ENCODE peak calls at places on chromosomes 13 and 19, in eight cellular contexts. One of them, this sample, is unnamed.

GRCh38 chr13:70960841-70961443 is 852.7 kb upstream of the KLHL1 start:
- DNase-seq in activated naive CD4-positive, alpha-beta T cell treated with anti-CD3 and anti-CD28 coated beads, Interleukin-2, amount 10 ng/mL, durations not matched to agents 7 days and 5 days: no peak
- DNase-seq in NAMALWA: peak
- DNase-seq in RWPE1: no peak
- DNase-seq in stimulated activated CD4-positive, alpha-beta T cell treated with anti-CD3 and anti-CD28 coated beads, Interleukin-4, amount 100 ng/mL, for 1 hour: no peak
- DNase-seq in foreskin fibroblast: peak
- DNase-seq in nephron progenitor cell: no peak
- DNase-seq in activated naive CD8-positive, alpha-beta T cell treated with anti-CD3 and anti-CD28 coated beads, Interleukin-2, amount 50 U/mL, for 24 hours: no peak
- DNase-seq in this sample: no peak

GRCh38 chr19:9958451-9958850 is 22.1 kb upstream of the OLFM2 start:
- DNase-seq in stimulated activated CD4-positive, alpha-beta T cell treated with anti-CD3 and anti-CD28 coated beads, Interleukin-4, amount 100 ng/mL, for 1 hour: no peak
- DNase-seq in foreskin fibroblast: peak
- DNase-seq in activated naive CD4-positive, alpha-beta T cell treated with anti-CD3 and anti-CD28 coated beads, Interleukin-2, amount 10 ng/mL, durations not matched to agents 7 days and 5 days: no peak
- DNase-seq in NAMALWA: no peak
- DNase-seq in activated naive CD8-positive, alpha-beta T cell treated with anti-CD3 and anti-CD28 coated beads, Interleukin-2, amount 50 U/mL, for 24 hours: no peak
- DNase-seq in RWPE1: no peak
- DNase-seq in nephron progenitor cell: no peak
- DNase-seq in this sample: peak

GRCh38 chr19:50893047-50893737 is 18.0 kb downstream of the KLK4 start:
- DNase-seq in foreskin fibroblast: no peak
- DNase-seq in RWPE1: no peak
- DNase-seq in stimulated activated CD4-positive, alpha-beta T cell treated with anti-CD3 and anti-CD28 coated beads, Interleukin-4, amount 100 ng/mL, for 1 hour: no peak
- DNase-seq in activated naive CD4-positive, alpha-beta T cell treated with anti-CD3 and anti-CD28 coated beads, Interleukin-2, amount 10 ng/mL, durations not matched to agents 7 days and 5 days: no peak
- DNase-seq in nephron progenitor cell: no peak
- DNase-seq in activated naive CD8-positive, alpha-beta T cell treated with anti-CD3 and anti-CD28 coated beads, Interleukin-2, amount 50 U/mL, for 24 hours: no peak
- DNase-seq in NAMALWA: peak
- DNase-seq in this sample: no peak

GRCh38 chr13:49315036-49315565 is 67.4 kb downstream of the CDADC1 start:
- DNase-seq in nephron progenitor cell: no peak
- DNase-seq in RWPE1: no peak
- DNase-seq in NAMALWA: no peak
- DNase-seq in activated naive CD4-positive, alpha-beta T cell treated with anti-CD3 and anti-CD28 coated beads, Interleukin-2, amount 10 ng/mL, durations not matched to agents 7 days and 5 days: no peak
- DNase-seq in stimulated activated CD4-positive, alpha-beta T cell treated with anti-CD3 and anti-CD28 coated beads, Interleukin-4, amount 100 ng/mL, for 1 hour: no peak
- DNase-seq in activated naive CD8-positive, alpha-beta T cell treated with anti-CD3 and anti-CD28 coated beads, Interleukin-2, amount 50 U/mL, for 24 hours: no peak
- DNase-seq in foreskin fibroblast: peak
- DNase-seq in this sample: no peak

GRCh38 chr19:44698492-44699201 is at the start of gene CEACAM16:
- DNase-seq in nephron progenitor cell: no peak
- DNase-seq in activated naive CD8-positive, alpha-beta T cell treated with anti-CD3 and anti-CD28 coated beads, Interleukin-2, amount 50 U/mL, for 24 hours: no peak
- DNase-seq in stimulated activated CD4-positive, alpha-beta T cell treated with anti-CD3 and anti-CD28 coated beads, Interleukin-4, amount 100 ng/mL, for 1 hour: no peak
- DNase-seq in activated naive CD4-positive, alpha-beta T cell treated with anti-CD3 and anti-CD28 coated beads, Interleukin-2, amount 10 ng/mL, durations not matched to agents 7 days and 5 days: no peak
- DNase-seq in NAMALWA: no peak
- DNase-seq in RWPE1: no peak
- DNase-seq in foreskin fibroblast: no peak
- DNase-seq in this sample: no peak

GRCh38 chr19:46407891-46408426 is 5.4 kb downstream of the CCDC8 start:
- DNase-seq in stimulated activated CD4-positive, alpha-beta T cell treated with anti-CD3 and anti-CD28 coated beads, Interleukin-4, amount 100 ng/mL, for 1 hour: no peak
- DNase-seq in nephron progenitor cell: no peak
- DNase-seq in activated naive CD4-positive, alpha-beta T cell treated with anti-CD3 and anti-CD28 coated beads, Interleukin-2, amount 10 ng/mL, durations not matched to agents 7 days and 5 days: no peak
- DNase-seq in foreskin fibroblast: peak
- DNase-seq in activated naive CD8-positive, alpha-beta T cell treated with anti-CD3 and anti-CD28 coated beads, Interleukin-2, amount 50 U/mL, for 24 hours: no peak
- DNase-seq in NAMALWA: no peak
- DNase-seq in RWPE1: no peak
- DNase-seq in this sample: no peak

GRCh38 chr13:42102961-42103688 is 54.7 kb downstream of the DGKH start:
- DNase-seq in stimulated activated CD4-positive, alpha-beta T cell treated with anti-CD3 and anti-CD28 coated beads, Interleukin-4, amount 100 ng/mL, for 1 hour: no peak
- DNase-seq in RWPE1: peak
- DNase-seq in NAMALWA: no peak
- DNase-seq in nephron progenitor cell: no peak
- DNase-seq in foreskin fibroblast: peak
- DNase-seq in activated naive CD8-positive, alpha-beta T cell treated with anti-CD3 and anti-CD28 coated beads, Interleukin-2, amount 50 U/mL, for 24 hours: no peak
- DNase-seq in activated naive CD4-positive, alpha-beta T cell treated with anti-CD3 and anti-CD28 coated beads, Interleukin-2, amount 10 ng/mL, durations not matched to agents 7 days and 5 days: no peak
- DNase-seq in this sample: no peak

GRCh38 chr13:20400774-20401173 is 124.9 kb downstream of the CRYL1 start:
- DNase-seq in stimulated activated CD4-positive, alpha-beta T cell treated with anti-CD3 and anti-CD28 coated beads, Interleukin-4, amount 100 ng/mL, for 1 hour: no peak
- DNase-seq in foreskin fibroblast: peak
- DNase-seq in activated naive CD4-positive, alpha-beta T cell treated with anti-CD3 and anti-CD28 coated beads, Interleukin-2, amount 10 ng/mL, durations not matched to agents 7 days and 5 days: no peak
- DNase-seq in NAMALWA: no peak
- DNase-seq in RWPE1: peak
- DNase-seq in nephron progenitor cell: no peak
- DNase-seq in activated naive CD8-positive, alpha-beta T cell treated with anti-CD3 and anti-CD28 coated beads, Interleukin-2, amount 50 U/mL, for 24 hours: no peak
- DNase-seq in this sample: peak

GRCh38 chr19:1599460-1599846 is 5.8 kb downstream of the UQCR11 start:
- DNase-seq in NAMALWA: no peak
- DNase-seq in RWPE1: no peak
- DNase-seq in foreskin fibroblast: no peak
- DNase-seq in nephron progenitor cell: no peak
- DNase-seq in stimulated activated CD4-positive, alpha-beta T cell treated with anti-CD3 and anti-CD28 coated beads, Interleukin-4, amount 100 ng/mL, for 1 hour: no peak
- DNase-seq in activated naive CD4-positive, alpha-beta T cell treated with anti-CD3 and anti-CD28 coated beads, Interleukin-2, amount 10 ng/mL, durations not matched to agents 7 days and 5 days: no peak
- DNase-seq in activated naive CD8-positive, alpha-beta T cell treated with anti-CD3 and anti-CD28 coated beads, Interleukin-2, amount 50 U/mL, for 24 hours: no peak
- DNase-seq in this sample: no peak

GRCh38 chr13:27079421-27079958 is 92.1 kb downstream of the USP12 start:
- DNase-seq in activated naive CD8-positive, alpha-beta T cell treated with anti-CD3 and anti-CD28 coated beads, Interleukin-2, amount 50 U/mL, for 24 hours: no peak
- DNase-seq in NAMALWA: no peak
- DNase-seq in RWPE1: no peak
- DNase-seq in foreskin fibroblast: peak
- DNase-seq in activated naive CD4-positive, alpha-beta T cell treated with anti-CD3 and anti-CD28 coated beads, Interleukin-2, amount 10 ng/mL, durations not matched to agents 7 days and 5 days: no peak
- DNase-seq in stimulated activated CD4-positive, alpha-beta T cell treated with anti-CD3 and anti-CD28 coated beads, Interleukin-4, amount 100 ng/mL, for 1 hour: no peak
- DNase-seq in nephron progenitor cell: no peak
- DNase-seq in this sample: peak

GRCh38 chr19:31349160-31349881 is at the start of gene TSHZ3:
- DNase-seq in activated naive CD4-positive, alpha-beta T cell treated with anti-CD3 and anti-CD28 coated beads, Interleukin-2, amount 10 ng/mL, durations not matched to agents 7 days and 5 days: peak
- DNase-seq in RWPE1: peak
- DNase-seq in foreskin fibroblast: peak
- DNase-seq in NAMALWA: no peak
- DNase-seq in activated naive CD8-positive, alpha-beta T cell treated with anti-CD3 and anti-CD28 coated beads, Interleukin-2, amount 50 U/mL, for 24 hours: peak
- DNase-seq in stimulated activated CD4-positive, alpha-beta T cell treated with anti-CD3 and anti-CD28 coated beads, Interleukin-4, amount 100 ng/mL, for 1 hour: peak
- DNase-seq in nephron progenitor cell: peak
- DNase-seq in this sample: no peak

GRCh38 chr13:114118763-114119123 is 13.7 kb downstream of the RASA3 start:
- DNase-seq in NAMALWA: no peak
- DNase-seq in RWPE1: no peak
- DNase-seq in nephron progenitor cell: no peak
- DNase-seq in foreskin fibroblast: peak
- DNase-seq in activated naive CD8-positive, alpha-beta T cell treated with anti-CD3 and anti-CD28 coated beads, Interleukin-2, amount 50 U/mL, for 24 hours: no peak
- DNase-seq in stimulated activated CD4-positive, alpha-beta T cell treated with anti-CD3 and anti-CD28 coated beads, Interleukin-4, amount 100 ng/mL, for 1 hour: no peak
- DNase-seq in activated naive CD4-positive, alpha-beta T cell treated with anti-CD3 and anti-CD28 coated beads, Interleukin-2, amount 10 ng/mL, durations not matched to agents 7 days and 5 days: no peak
- DNase-seq in this sample: no peak

GRCh38 chr19:32901504-32902161 is 32.1 kb upstream of the SLC7A9 start:
- DNase-seq in foreskin fibroblast: no peak
- DNase-seq in nephron progenitor cell: no peak
- DNase-seq in NAMALWA: no peak
- DNase-seq in RWPE1: no peak
- DNase-seq in stimulated activated CD4-positive, alpha-beta T cell treated with anti-CD3 and anti-CD28 coated beads, Interleukin-4, amount 100 ng/mL, for 1 hour: no peak
- DNase-seq in activated naive CD8-positive, alpha-beta T cell treated with anti-CD3 and anti-CD28 coated beads, Interleukin-2, amount 50 U/mL, for 24 hours: no peak
- DNase-seq in activated naive CD4-positive, alpha-beta T cell treated with anti-CD3 and anti-CD28 coated beads, Interleukin-2, amount 10 ng/mL, durations not matched to agents 7 days and 5 days: no peak
- DNase-seq in this sample: no peak

GRCh38 chr19:49374665-49375434 is 11.2 kb downstream of the DKKL1 start:
- DNase-seq in foreskin fibroblast: no peak
- DNase-seq in nephron progenitor cell: no peak
- DNase-seq in activated naive CD8-positive, alpha-beta T cell treated with anti-CD3 and anti-CD28 coated beads, Interleukin-2, amount 50 U/mL, for 24 hours: no peak
- DNase-seq in activated naive CD4-positive, alpha-beta T cell treated with anti-CD3 and anti-CD28 coated beads, Interleukin-2, amount 10 ng/mL, durations not matched to agents 7 days and 5 days: no peak
- DNase-seq in NAMALWA: no peak
- DNase-seq in stimulated activated CD4-positive, alpha-beta T cell treated with anti-CD3 and anti-CD28 coated beads, Interleukin-4, amount 100 ng/mL, for 1 hour: no peak
- DNase-seq in RWPE1: no peak
- DNase-seq in this sample: no peak

GRCh38 chr19:5934779-5935472 is 20.9 kb downstream of the CAPS start:
- DNase-seq in nephron progenitor cell: peak
- DNase-seq in NAMALWA: no peak
- DNase-seq in activated naive CD8-positive, alpha-beta T cell treated with anti-CD3 and anti-CD28 coated beads, Interleukin-2, amount 50 U/mL, for 24 hours: no peak
- DNase-seq in activated naive CD4-positive, alpha-beta T cell treated with anti-CD3 and anti-CD28 coated beads, Interleukin-2, amount 10 ng/mL, durations not matched to agents 7 days and 5 days: no peak
- DNase-seq in stimulated activated CD4-positive, alpha-beta T cell treated with anti-CD3 and anti-CD28 coated beads, Interleukin-4, amount 100 ng/mL, for 1 hour: no peak
- DNase-seq in foreskin fibroblast: peak
- DNase-seq in RWPE1: no peak
- DNase-seq in this sample: peak

GRCh38 chr19:50778906-50779430 is 8.7 kb downstream of the GPR32 start:
- DNase-seq in foreskin fibroblast: no peak
- DNase-seq in nephron progenitor cell: no peak
- DNase-seq in RWPE1: no peak
- DNase-seq in activated naive CD8-positive, alpha-beta T cell treated with anti-CD3 and anti-CD28 coated beads, Interleukin-2, amount 50 U/mL, for 24 hours: no peak
- DNase-seq in activated naive CD4-positive, alpha-beta T cell treated with anti-CD3 and anti-CD28 coated beads, Interleukin-2, amount 10 ng/mL, durations not matched to agents 7 days and 5 days: no peak
- DNase-seq in stimulated activated CD4-positive, alpha-beta T cell treated with anti-CD3 and anti-CD28 coated beads, Interleukin-4, amount 100 ng/mL, for 1 hour: no peak
- DNase-seq in NAMALWA: no peak
- DNase-seq in this sample: no peak

GRCh38 chr13:51849145-51850101 is 4.4 kb upstream of the TMEM272 start:
- DNase-seq in activated naive CD4-positive, alpha-beta T cell treated with anti-CD3 and anti-CD28 coated beads, Interleukin-2, amount 10 ng/mL, durations not matched to agents 7 days and 5 days: peak
- DNase-seq in RWPE1: no peak
- DNase-seq in NAMALWA: peak
- DNase-seq in activated naive CD8-positive, alpha-beta T cell treated with anti-CD3 and anti-CD28 coated beads, Interleukin-2, amount 50 U/mL, for 24 hours: peak
- DNase-seq in stimulated activated CD4-positive, alpha-beta T cell treated with anti-CD3 and anti-CD28 coated beads, Interleukin-4, amount 100 ng/mL, for 1 hour: peak
- DNase-seq in foreskin fibroblast: peak
- DNase-seq in nephron progenitor cell: peak
- DNase-seq in this sample: no peak

GRCh38 chr13:105612541-105612940 is 922.9 kb downstream of the EFNB2 start:
- DNase-seq in RWPE1: no peak
- DNase-seq in NAMALWA: no peak
- DNase-seq in activated naive CD4-positive, alpha-beta T cell treated with anti-CD3 and anti-CD28 coated beads, Interleukin-2, amount 10 ng/mL, durations not matched to agents 7 days and 5 days: no peak
- DNase-seq in stimulated activated CD4-positive, alpha-beta T cell treated with anti-CD3 and anti-CD28 coated beads, Interleukin-4, amount 100 ng/mL, for 1 hour: no peak
- DNase-seq in nephron progenitor cell: no peak
- DNase-seq in foreskin fibroblast: no peak
- DNase-seq in activated naive CD8-positive, alpha-beta T cell treated with anti-CD3 and anti-CD28 coated beads, Interleukin-2, amount 50 U/mL, for 24 hours: no peak
- DNase-seq in this sample: no peak

GRCh38 chr19:47778954-47779351 is 450 bp downstream of the SELENOW start:
- DNase-seq in activated naive CD4-positive, alpha-beta T cell treated with anti-CD3 and anti-CD28 coated beads, Interleukin-2, amount 10 ng/mL, durations not matched to agents 7 days and 5 days: peak
- DNase-seq in RWPE1: no peak
- DNase-seq in foreskin fibroblast: peak
- DNase-seq in nephron progenitor cell: no peak
- DNase-seq in activated naive CD8-positive, alpha-beta T cell treated with anti-CD3 and anti-CD28 coated beads, Interleukin-2, amount 50 U/mL, for 24 hours: peak
- DNase-seq in stimulated activated CD4-positive, alpha-beta T cell treated with anti-CD3 and anti-CD28 coated beads, Interleukin-4, amount 100 ng/mL, for 1 hour: no peak
- DNase-seq in NAMALWA: no peak
- DNase-seq in this sample: no peak

GRCh38 chr19:58056261-58056660 is 2.8 kb upstream of the ZNF135 start:
- DNase-seq in foreskin fibroblast: no peak
- DNase-seq in RWPE1: no peak
- DNase-seq in nephron progenitor cell: no peak
- DNase-seq in stimulated activated CD4-positive, alpha-beta T cell treated with anti-CD3 and anti-CD28 coated beads, Interleukin-4, amount 100 ng/mL, for 1 hour: no peak
- DNase-seq in activated naive CD8-positive, alpha-beta T cell treated with anti-CD3 and anti-CD28 coated beads, Interleukin-2, amount 50 U/mL, for 24 hours: no peak
- DNase-seq in NAMALWA: no peak
- DNase-seq in activated naive CD4-positive, alpha-beta T cell treated with anti-CD3 and anti-CD28 coated beads, Interleukin-2, amount 10 ng/mL, durations not matched to agents 7 days and 5 days: no peak
- DNase-seq in this sample: no peak

GRCh38 chr19:55216461-55217198 is 7.3 kb upstream of the PTPRH start:
- DNase-seq in RWPE1: peak
- DNase-seq in NAMALWA: peak
- DNase-seq in activated naive CD4-positive, alpha-beta T cell treated with anti-CD3 and anti-CD28 coated beads, Interleukin-2, amount 10 ng/mL, durations not matched to agents 7 days and 5 days: peak
- DNase-seq in foreskin fibroblast: peak
- DNase-seq in nephron progenitor cell: peak
- DNase-seq in activated naive CD8-positive, alpha-beta T cell treated with anti-CD3 and anti-CD28 coated beads, Interleukin-2, amount 50 U/mL, for 24 hours: peak
- DNase-seq in stimulated activated CD4-positive, alpha-beta T cell treated with anti-CD3 and anti-CD28 coated beads, Interleukin-4, amount 100 ng/mL, for 1 hour: peak
- DNase-seq in this sample: peak

GRCh38 chr19:21839966-21840365 is 4.0 kb upstream of the ZNF43 start:
- DNase-seq in foreskin fibroblast: no peak
- DNase-seq in activated naive CD8-positive, alpha-beta T cell treated with anti-CD3 and anti-CD28 coated beads, Interleukin-2, amount 50 U/mL, for 24 hours: no peak
- DNase-seq in NAMALWA: no peak
- DNase-seq in stimulated activated CD4-positive, alpha-beta T cell treated with anti-CD3 and anti-CD28 coated beads, Interleukin-4, amount 100 ng/mL, for 1 hour: no peak
- DNase-seq in nephron progenitor cell: no peak
- DNase-seq in activated naive CD4-positive, alpha-beta T cell treated with anti-CD3 and anti-CD28 coated beads, Interleukin-2, amount 10 ng/mL, durations not matched to agents 7 days and 5 days: no peak
- DNase-seq in RWPE1: no peak
- DNase-seq in this sample: no peak